ENCODE peak calls at places on chromosome 19, in eight cellular contexts. T is astrocyte of the cerebellum; I is brain microvascular endothelial cell; G is anterior cingulate cortex; M is stimulated activated CD4-positive, alpha-beta T cell treated with anti-CD3 and anti-CD28 coated beads, Interleukin-1b, Interleukin-23, amount 100 ng/mL, for 4 hours; O is ELR; P is HEK293T; D is T-helper 9 cell. C is an unnamed sample.

GRCh38 chr19:39111593-39112199 is 13.9 kb upstream of the PAK4 start:
- DNase-seq in T (no peak), I (no peak), G (no peak), M (no peak), O (no peak), P (no peak), D (no peak), C (no peak)

GRCh38 chr19:11479470-11480080 is 1.3 kb downstream of the ELAVL3 start:
- DNase-seq in T (no peak), I (no peak), G (peak), M (no peak), O (peak), P (peak), D (no peak), C (no peak)

GRCh38 chr19:46724468-46724867 is 7.6 kb upstream of the PRKD2 start:
- DNase-seq in T (no peak), I (no peak), G (no peak), M (no peak), O (no peak), P (no peak), D (no peak), C (no peak)

GRCh38 chr19:14385492-14385891 is 4.2 kb downstream of the ADGRE5 start:
- DNase-seq in T (no peak), I (no peak), G (no peak), M (no peak), O (no peak), P (no peak), D (peak), C (no peak)

GRCh38 chr19:55658846-55659459 is 4.1 kb downstream of the U2AF2 start:
- DNase-seq in T (no peak), I (no peak), G (no peak), M (no peak), O (no peak), P (no peak), D (no peak), C (no peak)

GRCh38 chr19:39327990-39328705 is 7.5 kb upstream of the LRFN1 start:
- DNase-seq in T (peak), I (peak), G (peak), M (peak), O (peak), P (peak), D (peak), C (no peak)

GRCh38 chr19:10713317-10713716 is 4.6 kb upstream of the DNM2 start:
- DNase-seq in T (no peak), I (no peak), G (no peak), M (no peak), O (no peak), P (no peak), D (no peak), C (no peak)

GRCh38 chr19:8208119-8208709 is 956 bp upstream of the CERS4 start:
- DNase-seq in T (no peak), I (no peak), G (peak), M (no peak), O (no peak), P (no peak), D (no peak), C (no peak)

GRCh38 chr19:1250374-1251232 is 2.2 kb downstream of the MIDN start:
- DNase-seq in T (no peak), I (peak), G (no peak), M (no peak), O (peak), P (peak), D (peak), C (no peak)

GRCh38 chr19:40674291-40674690 is 16.2 kb downstream of the NUMBL start:
- DNase-seq in T (no peak), I (no peak), G (no peak), M (no peak), O (no peak), P (no peak), D (no peak), C (no peak)

GRCh38 chr19:39409207-39409885 is 2.7 kb downstream of the ZFP36 start:
- DNase-seq in T (no peak), I (no peak), G (no peak), M (peak), O (peak), P (no peak), D (peak), C (no peak)

GRCh38 chr19:29311391-29311790 is 98.4 kb upstream of the UQCRFS1 start:
- DNase-seq in T (no peak), I (no peak), G (no peak), M (no peak), O (no peak), P (no peak), D (no peak), C (no peak)

GRCh38 chr19:5006201-5006600 is 37.3 kb downstream of the KDM4B start:
- DNase-seq in T (no peak), I (no peak), G (no peak), M (no peak), O (peak), P (no peak), D (no peak), C (no peak)

GRCh38 chr19:9552902-9553301 is 14.5 kb upstream of the ZNF426 start:
- DNase-seq in T (no peak), I (no peak), G (no peak), M (no peak), O (no peak), P (no peak), D (no peak), C (no peak)

GRCh38 chr19:47839411-47839810 is 17.7 kb downstream of the CRX start:
- DNase-seq in T (no peak), I (no peak), G (no peak), M (no peak), O (no peak), P (no peak), D (no peak), C (no peak)

GRCh38 chr19:52941941-52942370 is 18.7 kb upstream of the ZNF888 start:
- DNase-seq in T (no peak), I (peak), G (no peak), M (no peak), O (peak), P (peak), D (peak), C (no peak)

GRCh38 chr19:38039966-38040365 is 133.0 kb downstream of the SIPA1L3 start:
- DNase-seq in T (no peak), I (peak), G (no peak), M (no peak), O (peak), P (no peak), D (no peak), C (peak)

GRCh38 chr19:32219392-32219791 is 126.0 kb upstream of the ZNF507 start:
- DNase-seq in T (no peak), I (no peak), G (no peak), M (no peak), O (no peak), P (no peak), D (no peak), C (no peak)

GRCh38 chr19:19206938-19207337 is 3.7 kb upstream of the NR2C2AP start:
- DNase-seq in T (no peak), I (no peak), G (no peak), M (no peak), O (no peak), P (no peak), D (no peak), C (no peak)

GRCh38 chr19:17966497-17967257 is at the start of gene KCNN1:
- DNase-seq in T (no peak), I (no peak), G (no peak), M (no peak), O (no peak), P (peak), D (no peak), C (no peak)

GRCh38 chr19:44672226-44672625 is 944 bp downstream of the CEACAM19 start:
- DNase-seq in T (no peak), I (no peak), G (no peak), M (no peak), O (no peak), P (no peak), D (no peak), C (no peak)

GRCh38 chr19:10431943-10432735 is 11.8 kb downstream of the PDE4A start:
- DNase-seq in T (no peak), I (no peak), G (no peak), M (peak), O (peak), P (no peak), D (peak), C (no peak)

GRCh38 chr19:29191005-29191404 is 21.9 kb downstream of the UQCRFS1 start:
- DNase-seq in T (no peak), I (no peak), G (no peak), M (no peak), O (no peak), P (no peak), D (no peak), C (no peak)

GRCh38 chr19:13574933-13575332 is 68.7 kb upstream of the CACNA1A start:
- DNase-seq in T (no peak), I (no peak), G (no peak), M (no peak), O (no peak), P (peak), D (no peak), C (no peak)

GRCh38 chr19:55178781-55179569 is 1.1 kb downstream of the SYT5 start:
- DNase-seq in T (no peak), I (peak), G (peak), M (peak), O (peak), P (peak), D (peak), C (no peak)

GRCh38 chr19:10639836-10640235 is 14.3 kb upstream of the ILF3 start:
- DNase-seq in T (no peak), I (no peak), G (no peak), M (no peak), O (no peak), P (no peak), D (no peak), C (no peak)

GRCh38 chr19:46859637-46860124 is 1.1 kb upstream of the ARHGAP35 start:
- DNase-seq in T (no peak), I (peak), G (no peak), M (no peak), O (peak), P (no peak), D (no peak), C (no peak)

GRCh38 chr19:29086182-29086581 is 126.8 kb downstream of the UQCRFS1 start:
- DNase-seq in T (no peak), I (no peak), G (no peak), M (no peak), O (no peak), P (no peak), D (no peak), C (no peak)

GRCh38 chr19:31353826-31354225 is 4.6 kb upstream of the TSHZ3 start:
- DNase-seq in T (no peak), I (no peak), G (no peak), M (no peak), O (no peak), P (no peak), D (no peak), C (no peak)

GRCh38 chr19:13122980-13123957 is 5.2 kb downstream of the NACC1 start:
- DNase-seq in T (no peak), I (no peak), G (peak), M (no peak), O (no peak), P (no peak), D (no peak), C (no peak)

GRCh38 chr19:31450696-31451095 is 101.5 kb upstream of the TSHZ3 start:
- DNase-seq in T (no peak), I (no peak), G (no peak), M (no peak), O (no peak), P (no peak), D (no peak), C (no peak)

GRCh38 chr19:19214892-19215291 is 3.1 kb downstream of the NCAN start:
- DNase-seq in T (peak), I (no peak), G (no peak), M (no peak), O (peak), P (peak), D (no peak), C (no peak)

GRCh38 chr19:5964816-5965565 is 12.9 kb downstream of the RANBP3 start:
- DNase-seq in T (no peak), I (no peak), G (no peak), M (no peak), O (no peak), P (no peak), D (no peak), C (no peak)

GRCh38 chr19:32324631-32325215 is 20.7 kb upstream of the ZNF507 start:
- DNase-seq in T (no peak), I (no peak), G (no peak), M (no peak), O (peak), P (no peak), D (no peak), C (no peak)

GRCh38 chr19:40392894-40393517 is 3.0 kb upstream of the HIPK4 start:
- DNase-seq in T (no peak), I (no peak), G (no peak), M (no peak), O (no peak), P (no peak), D (no peak), C (no peak)

GRCh38 chr19:2584002-2584401 is 108.1 kb downstream of the GADD45B start:
- DNase-seq in T (no peak), I (no peak), G (no peak), M (no peak), O (no peak), P (no peak), D (no peak), C (no peak)

GRCh38 chr19:4647676-4648644 is 8.6 kb downstream of the TNFAIP8L1 start:
- DNase-seq in T (no peak), I (peak), G (no peak), M (no peak), O (no peak), P (no peak), D (no peak), C (no peak)